ENCODE peak calls at places on chromosomes 1 and 21, in six cellular contexts. W is NCI-H524, G is head of caudate nucleus, X is hypothalamus, P is amniotic stem cell, E is lower lobe of right lung. J is an unnamed sample.
A peak's percentile ranks its signal among the peaks of the same experiment; 100 is the strongest.

GRCh38 chr1:110118636-110119396 is 6.6 kb downstream of the UBL4B start:
- DNase-seq in W (no peak), G (no peak), X (peak; percentile 27), P (no peak), E (no peak), J (no peak)

GRCh38 chr1:86362807-86363206 is 33.3 kb downstream of the ODF2L start:
- DNase-seq in W (no peak), G (no peak), X (no peak), P (no peak), E (no peak), J (no peak)

GRCh38 chr1:235725493-235725892 is 75.9 kb upstream of the GNG4 start:
- DNase-seq in W (no peak), G (no peak), X (no peak), P (no peak), E (no peak), J (no peak)

GRCh38 chr1:230804396-230804795 is 57.2 kb downstream of the CAPN9 start:
- DNase-seq in W (no peak), G (no peak), X (no peak), P (no peak), E (no peak), J (no peak)

GRCh38 chr1:242784074-242784473 is 259.6 kb upstream of the PLD5 start:
- DNase-seq in W (no peak), G (no peak), X (no peak), P (no peak), E (no peak), J (no peak)

GRCh38 chr21:31530918-31531705 is 128.4 kb upstream of the SOD1 start:
- DNase-seq in W (peak; percentile 96), G (no peak), X (no peak), P (no peak), E (no peak), J (no peak)

GRCh38 chr1:224203243-224204016 is 20.4 kb downstream of the DEGS1 start:
- DNase-seq in W (no peak), G (peak; percentile 62), X (peak; percentile 13), P (no peak), E (peak; percentile 74), J (peak; percentile 23)

GRCh38 chr1:205243355-205244191 is 15.8 kb downstream of the TMCC2 start:
- DNase-seq in W (no peak), G (no peak), X (no peak), P (no peak), E (no peak), J (no peak)

GRCh38 chr1:33350611-33351280 is 29.8 kb upstream of the A3GALT2 start:
- DNase-seq in W (no peak), G (no peak), X (no peak), P (no peak), E (no peak), J (no peak)

GRCh38 chr21:31295676-31296075 is 48.4 kb downstream of the TIAM1 start:
- DNase-seq in W (no peak), G (no peak), X (no peak), P (no peak), E (no peak), J (no peak)

GRCh38 chr1:186292875-186293274 is 82.2 kb downstream of the TPR start:
- DNase-seq in W (no peak), G (no peak), X (no peak), P (no peak), E (no peak), J (no peak)

GRCh38 chr1:59146651-59147358 is 150.1 kb upstream of the FGGY start:
- DNase-seq in W (peak; percentile 17), G (peak; percentile 11), X (no peak), P (no peak), E (peak; percentile 54), J (no peak)

GRCh38 chr1:112807999-112808398 is 92.9 kb upstream of the PPM1J start:
- DNase-seq in W (no peak), G (no peak), X (no peak), P (no peak), E (no peak), J (no peak)

GRCh38 chr1:230104395-230105244 is 37.6 kb downstream of the GALNT2 start:
- DNase-seq in W (no peak), G (peak; percentile 81), X (peak; percentile 92), P (peak; percentile 96), E (peak; percentile 97), J (peak; percentile 79)

GRCh38 chr1:56644941-56645662 is at the start of gene PRKAA2:
- DNase-seq in W (peak; percentile 69), G (peak; percentile 57), X (peak; percentile 34), P (no peak), E (peak; percentile 55), J (peak; percentile 89)

GRCh38 chr1:28037946-28038345 is 50.5 kb downstream of the EYA3 start:
- DNase-seq in W (no peak), G (no peak), X (no peak), P (no peak), E (no peak), J (no peak)